ENCODE peak calls at places on chromosomes 7 and 10, in four cellular contexts. Z is activated T-cell treated with anti-CD3 and anti-CD28 coated beads, Interleukin-2, amount 50 U/mL, for 1 hour; M is A673; T is GM18507. F is an unnamed sample.

GRCh38 chr7:158093156-158093796 is 494.3 kb downstream of the PTPRN2 start:
- DNase-seq in Z (no peak), M (no peak), T (no peak), F (no peak)

GRCh38 chr10:119575506-119575905 is 21.3 kb downstream of the TIAL1 start:
- DNase-seq in Z (no peak), M (peak), T (no peak), F (no peak)

GRCh38 chr10:132774179-132774904 is 11.6 kb downstream of the NKX6-2 start:
- DNase-seq in Z (no peak), M (no peak), T (no peak), F (no peak)

GRCh38 chr10:971150-971542 is 17.1 kb upstream of the GTPBP4 start:
- DNase-seq in Z (no peak), M (no peak), T (no peak), F (no peak)

GRCh38 chr10:92834981-92835380 is 13.3 kb upstream of the EXOC6 start:
- DNase-seq in Z (no peak), M (no peak), T (no peak), F (no peak)

GRCh38 chr10:104253106-104253505 is 1.6 kb upstream of the GSTO1 start:
- DNase-seq in Z (no peak), M (no peak), T (no peak), F (no peak)

GRCh38 chr7:17681965-17682364 is 258.3 kb downstream of the SNX13 start:
- DNase-seq in Z (no peak), M (no peak), T (no peak), F (no peak)

GRCh38 chr7:86953653-86954336 is 105.7 kb downstream of the ELAPOR2 start:
- DNase-seq in Z (no peak), M (no peak), T (no peak), F (no peak)

GRCh38 chr7:131529617-131530016 is 26.8 kb downstream of the PODXL start:
- DNase-seq in Z (no peak), M (no peak), T (no peak), F (no peak)

GRCh38 chr7:22238354-22239311 is 118.3 kb downstream of the RAPGEF5 start:
- DNase-seq in Z (no peak), M (no peak), T (no peak), F (no peak)

GRCh38 chr7:74480861-74481417 is 27.2 kb downstream of the GTF2IRD1 start:
- DNase-seq in Z (no peak), M (no peak), T (no peak), F (no peak)

GRCh38 chr7:90212149-90212495 is 582 bp downstream of the STEAP2 start:
- DNase-seq in Z (no peak), M (no peak), T (no peak), F (no peak)

GRCh38 chr10:91587710-91588638 is 44.9 kb downstream of the PPP1R3C start:
- DNase-seq in Z (no peak), M (peak), T (no peak), F (no peak)

GRCh38 chr10:46787321-46787615 is 124.0 kb upstream of the PTPN20 start:
- DNase-seq in Z (no peak), M (peak), T (no peak), F (peak)

GRCh38 chr10:98047009-98047741 is 16.8 kb upstream of the CRTAC1 start:
- DNase-seq in Z (no peak), M (no peak), T (no peak), F (no peak)

GRCh38 chr7:91235211-91235832 is 28.9 kb upstream of the FZD1 start:
- DNase-seq in Z (no peak), M (no peak), T (no peak), F (no peak)

GRCh38 chr7:21276471-21277035 is 151.3 kb upstream of the SP4 start:
- DNase-seq in Z (no peak), M (no peak), T (no peak), F (no peak)

GRCh38 chr7:148084138-148084537 is 506.4 kb upstream of the C7orf33 start:
- DNase-seq in Z (no peak), M (peak), T (no peak), F (peak)

GRCh38 chr7:34916267-34916666 is 121.0 kb downstream of the DPY19L1 start:
- DNase-seq in Z (no peak), M (no peak), T (no peak), F (no peak)

GRCh38 chr10:124048371-124049290 is 44.8 kb downstream of the CHST15 start:
- DNase-seq in Z (no peak), M (no peak), T (no peak), F (no peak)

GRCh38 chr10:45000138-45000763 is 472 bp upstream of the ZNF22 start:
- DNase-seq in Z (no peak), M (no peak), T (no peak), F (no peak)

GRCh38 chr10:13834581-13835286 is 248.0 kb downstream of the PRPF18 start:
- DNase-seq in Z (no peak), M (peak), T (no peak), F (no peak)

GRCh38 chr7:2761131-2761624 is 73.2 kb downstream of the AMZ1 start:
- DNase-seq in Z (no peak), M (no peak), T (no peak), F (no peak)

GRCh38 chr7:10237306-10237705 is 736.4 kb upstream of the PHF14 start:
- DNase-seq in Z (no peak), M (no peak), T (no peak), F (peak)

GRCh38 chr7:65251851-65252620 is 121.6 kb upstream of the ZNF92 start:
- DNase-seq in Z (peak), M (peak), T (no peak), F (no peak)

GRCh38 chr7:41425926-41426325 is 277.0 kb downstream of the INHBA start:
- DNase-seq in Z (no peak), M (no peak), T (no peak), F (no peak)

GRCh38 chr7:98626393-98627061 is 9.4 kb downstream of the NPTX2 start:
- DNase-seq in Z (no peak), M (no peak), T (no peak), F (no peak)

GRCh38 chr10:124688889-124689670 is 55.1 kb downstream of the FAM53B start:
- DNase-seq in Z (no peak), M (no peak), T (peak), F (no peak)

GRCh38 chr10:2839081-2839725 is 228.1 kb upstream of the PFKP start:
- DNase-seq in Z (peak), M (peak), T (peak), F (peak)

GRCh38 chr10:3077940-3078630 is 10.7 kb downstream of the PFKP start:
- DNase-seq in Z (no peak), M (peak), T (no peak), F (no peak)